ENCODE peak calls at places on chromosomes 16 and 17, in seven cellular contexts. A is renal cortical epithelial cell, H is adrenal gland, U is hypothalamus, C is kidney glomerular epithelial cell, L is NCI-H1105, F is aorta. V is an unnamed sample.

GRCh38 chr17:39677581-39678339 is 9.5 kb downstream of the PNMT start:
- DNase-seq in U (no peak), L (no peak), H (peak), F (peak), A (peak), C (no peak), V (peak)

GRCh38 chr16:12757546-12757945 is 46.1 kb downstream of the CPPED1 start:
- DNase-seq in F (no peak), U (no peak), H (no peak), L (no peak), C (no peak), A (no peak), V (no peak)

GRCh38 chr16:76943936-76944335 is 247.1 kb upstream of the MON1B start:
- DNase-seq in H (no peak), A (no peak), L (peak), U (no peak), C (no peak), F (no peak), V (no peak)

GRCh38 chr16:4960579-4960978 is 2.4 kb downstream of the SEC14L5 start:
- DNase-seq in H (no peak), L (no peak), A (no peak), U (no peak), F (no peak), C (no peak), V (no peak)

GRCh38 chr17:45270828-45271418 is 9.0 kb upstream of the SPATA32 start:
- DNase-seq in C (no peak), A (no peak), F (no peak), L (no peak), H (no peak), U (no peak), V (no peak)

GRCh38 chr17:5485270-5486205 is at the start of gene DERL2:
- DNase-seq in H (no peak), L (no peak), C (peak), F (no peak), U (no peak), A (peak), V (no peak)

GRCh38 chr17:41048441-41048840 is 1.3 kb upstream of the KRTAP2-1 start:
- DNase-seq in C (no peak), U (no peak), F (no peak), H (no peak), L (no peak), A (no peak), V (no peak)

GRCh38 chr16:85329059-85329812 is 217.0 kb upstream of the CIBAR2 start:
- DNase-seq in H (no peak), A (peak), F (no peak), U (no peak), L (peak), C (no peak), V (no peak)

GRCh38 chr17:66948061-66948750 is 16.3 kb upstream of the CACNG4 start:
- DNase-seq in H (no peak), U (no peak), A (no peak), F (no peak), L (no peak), C (no peak), V (no peak)

GRCh38 chr17:15479697-15480096 is 12.3 kb upstream of the CDRT4 start:
- DNase-seq in L (no peak), U (no peak), C (no peak), F (no peak), H (no peak), A (peak), V (no peak)

GRCh38 chr17:45368661-45369060 is 51.8 kb upstream of the MAP3K14 start:
- DNase-seq in U (no peak), F (no peak), A (peak), C (no peak), L (no peak), H (no peak), V (no peak)

GRCh38 chr17:47807421-47807820 is 14.2 kb downstream of the OSBPL7 start:
- DNase-seq in A (no peak), F (no peak), U (no peak), C (no peak), L (no peak), H (no peak), V (no peak)

GRCh38 chr17:18181358-18181757 is 2.3 kb upstream of the ALKBH5 start:
- DNase-seq in L (no peak), U (no peak), C (no peak), A (no peak), F (no peak), H (no peak), V (no peak)

GRCh38 chr16:80034948-80035700 is 434.6 kb upstream of the MAF start:
- DNase-seq in L (no peak), C (peak), A (peak), H (no peak), F (no peak), U (no peak), V (no peak)

GRCh38 chr17:42060231-42060630 is 9.8 kb upstream of the C17orf113 start:
- DNase-seq in L (no peak), U (no peak), C (no peak), F (no peak), H (no peak), A (no peak), V (no peak)

GRCh38 chr16:57786632-57787518 is 15.4 kb downstream of the KIFC3 start:
- DNase-seq in A (no peak), H (peak), C (no peak), F (no peak), U (peak), L (no peak), V (peak)

GRCh38 chr16:86576591-86577313 is 1.6 kb upstream of the FOXL1 start:
- DNase-seq in F (peak), U (no peak), H (no peak), L (peak), C (peak), A (no peak), V (no peak)

GRCh38 chr17:381941-382643 is 29.5 kb upstream of the RPH3AL start:
- DNase-seq in F (peak), C (no peak), L (no peak), H (peak), U (no peak), A (no peak), V (no peak)

GRCh38 chr17:26731005-26731921 is 562.7 kb upstream of the WSB1 start:
- DNase-seq in U (no peak), L (no peak), C (no peak), H (no peak), A (no peak), F (peak), V (no peak)

GRCh38 chr16:24347556-24347955 is 91.4 kb downstream of the CACNG3 start:
- DNase-seq in L (no peak), A (no peak), C (no peak), H (no peak), F (no peak), U (no peak), V (no peak)

GRCh38 chr17:36153887-36154576 is 22.4 kb downstream of the TBC1D3B start:
- DNase-seq in L (no peak), A (no peak), C (no peak), H (no peak), F (no peak), U (no peak), V (no peak)

GRCh38 chr17:45794840-45795239 is 10.7 kb downstream of the CRHR1 start:
- DNase-seq in C (no peak), A (no peak), L (no peak), U (no peak), F (peak), H (no peak), V (no peak)

GRCh38 chr17:49565948-49566491 is 9.7 kb upstream of the NXPH3 start:
- DNase-seq in A (peak), U (no peak), L (peak), F (peak), C (no peak), H (peak), V (peak)

GRCh38 chr16:72092832-72093447 is 480 bp downstream of the TXNL4B start:
- DNase-seq in U (no peak), A (peak), H (peak), C (peak), L (no peak), F (no peak), V (no peak)

GRCh38 chr17:43410557-43411368 is 12.0 kb downstream of the ARL4D start:
- DNase-seq in A (peak), F (no peak), U (no peak), L (no peak), C (no peak), H (no peak), V (no peak)

GRCh38 chr17:8884336-8884990 is 17.0 kb upstream of the PIK3R6 start:
- DNase-seq in A (no peak), L (no peak), U (no peak), H (no peak), C (no peak), F (peak), V (no peak)

GRCh38 chr17:19260958-19261357 is 23.8 kb downstream of the EPN2 start:
- DNase-seq in U (no peak), L (peak), A (peak), H (no peak), C (no peak), F (no peak), V (no peak)

GRCh38 chr16:68229431-68230175 is 6.3 kb downstream of the ESRP2 start:
- DNase-seq in C (peak), L (no peak), U (peak), H (peak), F (no peak), A (peak), V (no peak)

GRCh38 chr16:5030251-5030870 is 3.4 kb downstream of the NAGPA start:
- DNase-seq in A (no peak), L (no peak), H (no peak), C (no peak), F (peak), U (no peak), V (no peak)

GRCh38 chr16:57503366-57503765 is 17.1 kb upstream of the DOK4 start:
- DNase-seq in H (no peak), L (no peak), F (no peak), U (no peak), A (no peak), C (no peak), V (no peak)

GRCh38 chr16:78437352-78437968 is 338.0 kb downstream of the WWOX start:
- DNase-seq in L (no peak), C (no peak), U (no peak), A (no peak), H (peak), F (no peak), V (no peak)

GRCh38 chr17:6464446-6465041 is 20.3 kb downstream of the PIMREG start:
- DNase-seq in C (no peak), F (no peak), L (no peak), H (no peak), U (no peak), A (no peak), V (no peak)

GRCh38 chr17:74780443-74781238 is 4.5 kb upstream of the NAT9 start:
- DNase-seq in U (no peak), H (no peak), L (no peak), F (no peak), C (no peak), A (peak), V (no peak)

GRCh38 chr17:74957935-74958549 is 14.5 kb downstream of the HID1 start:
- DNase-seq in C (peak), H (peak), A (peak), U (peak), L (peak), F (peak), V (peak)

GRCh38 chr17:69951058-69951457 is 124.0 kb upstream of the KCNJ16 start:
- DNase-seq in C (no peak), L (no peak), F (no peak), U (no peak), A (no peak), H (no peak), V (no peak)

GRCh38 chr17:76824103-76824502 is 44.1 kb upstream of the MGAT5B start:
- DNase-seq in U (no peak), H (no peak), A (peak), F (no peak), C (peak), L (no peak), V (no peak)